ENCODE peak calls at places on chromosomes 1 and 21, in six cellular contexts. One of them, this sample, is unnamed.

GRCh38 chr21:18369115-18369514 is 34.5 kb downstream of the TMPRSS15 start:
- DNase-seq in HCT116: no peak
- DNase-seq in stimulated activated CD4-positive, alpha-beta T cell treated with anti-CD3 and anti-CD28 coated beads, Interleukin-12 subunit alpha, Interleukin-12 subunit beta, amount 100 ng/mL, for 24 hours: no peak
- DNase-seq in endothelial cell of umbilical vein: peak; percentile 1
- DNase-seq in CD4-positive, alpha-beta memory T cell: no peak
- DNase-seq in HEK293T: peak; percentile 14
- DNase-seq in this sample: peak; percentile 6

GRCh38 chr21:44522753-44523204 is 17.2 kb downstream of the KRTAP10-1 start:
- DNase-seq in HCT116: no peak
- DNase-seq in stimulated activated CD4-positive, alpha-beta T cell treated with anti-CD3 and anti-CD28 coated beads, Interleukin-12 subunit alpha, Interleukin-12 subunit beta, amount 100 ng/mL, for 24 hours: no peak
- DNase-seq in endothelial cell of umbilical vein: no peak
- DNase-seq in CD4-positive, alpha-beta memory T cell: no peak
- DNase-seq in HEK293T: no peak
- DNase-seq in this sample: no peak

GRCh38 chr1:25609921-25610320 is 6.7 kb upstream of the MAN1C1 start:
- DNase-seq in HCT116: no peak
- DNase-seq in stimulated activated CD4-positive, alpha-beta T cell treated with anti-CD3 and anti-CD28 coated beads, Interleukin-12 subunit alpha, Interleukin-12 subunit beta, amount 100 ng/mL, for 24 hours: no peak
- DNase-seq in endothelial cell of umbilical vein: no peak
- DNase-seq in CD4-positive, alpha-beta memory T cell: no peak
- DNase-seq in HEK293T: no peak
- DNase-seq in this sample: no peak

GRCh38 chr1:3651011-3651938 is 1.0 kb upstream of the TP73 start:
- DNase-seq in HCT116: no peak
- DNase-seq in stimulated activated CD4-positive, alpha-beta T cell treated with anti-CD3 and anti-CD28 coated beads, Interleukin-12 subunit alpha, Interleukin-12 subunit beta, amount 100 ng/mL, for 24 hours: no peak
- DNase-seq in endothelial cell of umbilical vein: no peak
- DNase-seq in CD4-positive, alpha-beta memory T cell: peak; percentile 10
- DNase-seq in HEK293T: no peak
- DNase-seq in this sample: peak; percentile 62

GRCh38 chr1:30783244-30783915 is 25.8 kb upstream of the LAPTM5 start:
- DNase-seq in HCT116: no peak
- DNase-seq in stimulated activated CD4-positive, alpha-beta T cell treated with anti-CD3 and anti-CD28 coated beads, Interleukin-12 subunit alpha, Interleukin-12 subunit beta, amount 100 ng/mL, for 24 hours: no peak
- DNase-seq in endothelial cell of umbilical vein: no peak
- DNase-seq in CD4-positive, alpha-beta memory T cell: no peak
- DNase-seq in HEK293T: no peak
- DNase-seq in this sample: no peak

GRCh38 chr1:248873993-248874671 is 15.2 kb upstream of the ZNF692 start:
- DNase-seq in HCT116: peak; percentile 82
- DNase-seq in stimulated activated CD4-positive, alpha-beta T cell treated with anti-CD3 and anti-CD28 coated beads, Interleukin-12 subunit alpha, Interleukin-12 subunit beta, amount 100 ng/mL, for 24 hours: peak; percentile 84
- DNase-seq in endothelial cell of umbilical vein: peak; percentile 93
- DNase-seq in CD4-positive, alpha-beta memory T cell: peak; percentile 92
- DNase-seq in HEK293T: peak; percentile 49
- DNase-seq in this sample: peak; percentile 89

GRCh38 chr1:207797229-207797973 is 45.5 kb downstream of the CD46 start:
- DNase-seq in HCT116: peak; percentile 54
- DNase-seq in stimulated activated CD4-positive, alpha-beta T cell treated with anti-CD3 and anti-CD28 coated beads, Interleukin-12 subunit alpha, Interleukin-12 subunit beta, amount 100 ng/mL, for 24 hours: peak; percentile 78
- DNase-seq in endothelial cell of umbilical vein: peak; percentile 91
- DNase-seq in CD4-positive, alpha-beta memory T cell: peak; percentile 63
- DNase-seq in HEK293T: peak; percentile 77
- DNase-seq in this sample: peak; percentile 75

GRCh38 chr1:161069201-161069685 is 448 bp downstream of the ARHGAP30 start:
- DNase-seq in HCT116: no peak
- DNase-seq in stimulated activated CD4-positive, alpha-beta T cell treated with anti-CD3 and anti-CD28 coated beads, Interleukin-12 subunit alpha, Interleukin-12 subunit beta, amount 100 ng/mL, for 24 hours: no peak
- DNase-seq in endothelial cell of umbilical vein: no peak
- DNase-seq in CD4-positive, alpha-beta memory T cell: no peak
- DNase-seq in HEK293T: no peak
- DNase-seq in this sample: peak; percentile 37

GRCh38 chr1:206469933-206470691 is at the start of gene IKBKE:
- DNase-seq in HCT116: peak; percentile 23
- DNase-seq in stimulated activated CD4-positive, alpha-beta T cell treated with anti-CD3 and anti-CD28 coated beads, Interleukin-12 subunit alpha, Interleukin-12 subunit beta, amount 100 ng/mL, for 24 hours: no peak
- DNase-seq in endothelial cell of umbilical vein: peak; percentile 62
- DNase-seq in CD4-positive, alpha-beta memory T cell: peak; percentile 49
- DNase-seq in HEK293T: peak; percentile 57
- DNase-seq in this sample: peak; percentile 82

GRCh38 chr21:35597750-35598339 is 462.5 kb downstream of the SETD4 start:
- DNase-seq in HCT116: no peak
- DNase-seq in stimulated activated CD4-positive, alpha-beta T cell treated with anti-CD3 and anti-CD28 coated beads, Interleukin-12 subunit alpha, Interleukin-12 subunit beta, amount 100 ng/mL, for 24 hours: no peak
- DNase-seq in endothelial cell of umbilical vein: no peak
- DNase-seq in CD4-positive, alpha-beta memory T cell: no peak
- DNase-seq in HEK293T: no peak
- DNase-seq in this sample: no peak

GRCh38 chr1:51666463-51666862 is 49.6 kb downstream of the OSBPL9 start:
- DNase-seq in HCT116: no peak
- DNase-seq in stimulated activated CD4-positive, alpha-beta T cell treated with anti-CD3 and anti-CD28 coated beads, Interleukin-12 subunit alpha, Interleukin-12 subunit beta, amount 100 ng/mL, for 24 hours: no peak
- DNase-seq in endothelial cell of umbilical vein: no peak
- DNase-seq in CD4-positive, alpha-beta memory T cell: no peak
- DNase-seq in HEK293T: no peak
- DNase-seq in this sample: no peak

GRCh38 chr1:90716243-90716551 is 905 bp downstream of the BARHL2 start:
- DNase-seq in HCT116: no peak
- DNase-seq in stimulated activated CD4-positive, alpha-beta T cell treated with anti-CD3 and anti-CD28 coated beads, Interleukin-12 subunit alpha, Interleukin-12 subunit beta, amount 100 ng/mL, for 24 hours: no peak
- DNase-seq in endothelial cell of umbilical vein: no peak
- DNase-seq in CD4-positive, alpha-beta memory T cell: no peak
- DNase-seq in HEK293T: no peak
- DNase-seq in this sample: no peak

This sample was measured in GM12865.